ENCODE peak calls at places on chromosomes 5 and 9, in ten cellular contexts. One of them, this sample, is unnamed.

GRCh38 chr5:142813208-142813607 is 43.0 kb downstream of the ARHGAP26 start:
- DNase-seq in mesendoderm: no peak
- DNase-seq in ovary: no peak
- DNase-seq in EL: no peak
- DNase-seq in left colon: no peak
- DNase-seq in stimulated activated naive CD8-positive, alpha-beta T cell treated with anti-CD3 and anti-CD28 coated beads, Interleukin-15, Interleukin-2, amounts not matched to agents 100 U/mL and 50 U/mL, for 24 hours: no peak
- DNase-seq in thoracic aorta: no peak
- DNase-seq in GM10248: no peak
- DNase-seq in SHP77 treated with DMSO at 0.1 percent for 48 hours: no peak
- DNase-seq in Peyer's patch: no peak
- DNase-seq in this sample: no peak

GRCh38 chr5:118486647-118487046 is 501.7 kb downstream of the DTWD2 start:
- DNase-seq in mesendoderm: peak
- DNase-seq in thoracic aorta: no peak
- DNase-seq in stimulated activated naive CD8-positive, alpha-beta T cell treated with anti-CD3 and anti-CD28 coated beads, Interleukin-15, Interleukin-2, amounts not matched to agents 100 U/mL and 50 U/mL, for 24 hours: no peak
- DNase-seq in EL: no peak
- DNase-seq in GM10248: no peak
- DNase-seq in left colon: no peak
- DNase-seq in SHP77 treated with DMSO at 0.1 percent for 48 hours: no peak
- DNase-seq in ovary: no peak
- DNase-seq in Peyer's patch: no peak
- DNase-seq in this sample: no peak

GRCh38 chr5:179135441-179136215 is 75.5 kb downstream of the ZNF354C start:
- DNase-seq in Peyer's patch: peak
- DNase-seq in thoracic aorta: no peak
- DNase-seq in EL: no peak
- DNase-seq in SHP77 treated with DMSO at 0.1 percent for 48 hours: no peak
- DNase-seq in GM10248: no peak
- DNase-seq in ovary: no peak
- DNase-seq in stimulated activated naive CD8-positive, alpha-beta T cell treated with anti-CD3 and anti-CD28 coated beads, Interleukin-15, Interleukin-2, amounts not matched to agents 100 U/mL and 50 U/mL, for 24 hours: no peak
- DNase-seq in mesendoderm: no peak
- DNase-seq in left colon: no peak
- DNase-seq in this sample: no peak

GRCh38 chr5:75677607-75678006 is 39.6 kb downstream of the POC5 start:
- DNase-seq in stimulated activated naive CD8-positive, alpha-beta T cell treated with anti-CD3 and anti-CD28 coated beads, Interleukin-15, Interleukin-2, amounts not matched to agents 100 U/mL and 50 U/mL, for 24 hours: no peak
- DNase-seq in EL: no peak
- DNase-seq in thoracic aorta: no peak
- DNase-seq in ovary: no peak
- DNase-seq in Peyer's patch: no peak
- DNase-seq in left colon: no peak
- DNase-seq in mesendoderm: no peak
- DNase-seq in GM10248: no peak
- DNase-seq in SHP77 treated with DMSO at 0.1 percent for 48 hours: no peak
- DNase-seq in this sample: no peak

GRCh38 chr9:113901196-113901818 is 25.2 kb downstream of the ZNF618 start:
- DNase-seq in GM10248: no peak
- DNase-seq in SHP77 treated with DMSO at 0.1 percent for 48 hours: no peak
- DNase-seq in stimulated activated naive CD8-positive, alpha-beta T cell treated with anti-CD3 and anti-CD28 coated beads, Interleukin-15, Interleukin-2, amounts not matched to agents 100 U/mL and 50 U/mL, for 24 hours: no peak
- DNase-seq in ovary: no peak
- DNase-seq in thoracic aorta: no peak
- DNase-seq in mesendoderm: no peak
- DNase-seq in Peyer's patch: no peak
- DNase-seq in EL: no peak
- DNase-seq in left colon: no peak
- DNase-seq in this sample: no peak

GRCh38 chr9:93815677-93816076 is 139.5 kb downstream of the BARX1 start:
- DNase-seq in left colon: no peak
- DNase-seq in SHP77 treated with DMSO at 0.1 percent for 48 hours: no peak
- DNase-seq in Peyer's patch: no peak
- DNase-seq in stimulated activated naive CD8-positive, alpha-beta T cell treated with anti-CD3 and anti-CD28 coated beads, Interleukin-15, Interleukin-2, amounts not matched to agents 100 U/mL and 50 U/mL, for 24 hours: no peak
- DNase-seq in mesendoderm: no peak
- DNase-seq in thoracic aorta: no peak
- DNase-seq in GM10248: no peak
- DNase-seq in EL: no peak
- DNase-seq in ovary: no peak
- DNase-seq in this sample: no peak

GRCh38 chr9:72203205-72203803 is 54.1 kb downstream of the GDA start:
- DNase-seq in Peyer's patch: no peak
- DNase-seq in stimulated activated naive CD8-positive, alpha-beta T cell treated with anti-CD3 and anti-CD28 coated beads, Interleukin-15, Interleukin-2, amounts not matched to agents 100 U/mL and 50 U/mL, for 24 hours: no peak
- DNase-seq in GM10248: peak
- DNase-seq in SHP77 treated with DMSO at 0.1 percent for 48 hours: no peak
- DNase-seq in thoracic aorta: no peak
- DNase-seq in EL: peak
- DNase-seq in ovary: no peak
- DNase-seq in mesendoderm: peak
- DNase-seq in left colon: peak
- DNase-seq in this sample: no peak

GRCh38 chr5:123092696-123093095 is 3.7 kb downstream of the PRDM6 start:
- DNase-seq in SHP77 treated with DMSO at 0.1 percent for 48 hours: no peak
- DNase-seq in left colon: no peak
- DNase-seq in EL: no peak
- DNase-seq in mesendoderm: peak
- DNase-seq in GM10248: no peak
- DNase-seq in ovary: no peak
- DNase-seq in thoracic aorta: no peak
- DNase-seq in stimulated activated naive CD8-positive, alpha-beta T cell treated with anti-CD3 and anti-CD28 coated beads, Interleukin-15, Interleukin-2, amounts not matched to agents 100 U/mL and 50 U/mL, for 24 hours: no peak
- DNase-seq in Peyer's patch: no peak
- DNase-seq in this sample: no peak

GRCh38 chr9:131875828-131876485 is 136.1 kb upstream of the RAPGEF1 start:
- DNase-seq in SHP77 treated with DMSO at 0.1 percent for 48 hours: no peak
- DNase-seq in left colon: no peak
- DNase-seq in thoracic aorta: no peak
- DNase-seq in Peyer's patch: no peak
- DNase-seq in mesendoderm: no peak
- DNase-seq in stimulated activated naive CD8-positive, alpha-beta T cell treated with anti-CD3 and anti-CD28 coated beads, Interleukin-15, Interleukin-2, amounts not matched to agents 100 U/mL and 50 U/mL, for 24 hours: peak
- DNase-seq in GM10248: no peak
- DNase-seq in EL: peak
- DNase-seq in ovary: no peak
- DNase-seq in this sample: no peak

GRCh38 chr5:1805736-1806135 is 4.5 kb downstream of the NDUFS6 start:
- DNase-seq in EL: no peak
- DNase-seq in GM10248: no peak
- DNase-seq in thoracic aorta: no peak
- DNase-seq in SHP77 treated with DMSO at 0.1 percent for 48 hours: no peak
- DNase-seq in Peyer's patch: no peak
- DNase-seq in mesendoderm: no peak
- DNase-seq in ovary: no peak
- DNase-seq in left colon: no peak
- DNase-seq in stimulated activated naive CD8-positive, alpha-beta T cell treated with anti-CD3 and anti-CD28 coated beads, Interleukin-15, Interleukin-2, amounts not matched to agents 100 U/mL and 50 U/mL, for 24 hours: no peak
- DNase-seq in this sample: no peak

GRCh38 chr9:128304971-128305288 is 17.3 kb downstream of the TRUB2 start:
- DNase-seq in mesendoderm: no peak
- DNase-seq in stimulated activated naive CD8-positive, alpha-beta T cell treated with anti-CD3 and anti-CD28 coated beads, Interleukin-15, Interleukin-2, amounts not matched to agents 100 U/mL and 50 U/mL, for 24 hours: no peak
- DNase-seq in thoracic aorta: no peak
- DNase-seq in left colon: no peak
- DNase-seq in EL: no peak
- DNase-seq in SHP77 treated with DMSO at 0.1 percent for 48 hours: no peak
- DNase-seq in Peyer's patch: no peak
- DNase-seq in ovary: no peak
- DNase-seq in GM10248: no peak
- DNase-seq in this sample: no peak

GRCh38 chr5:139104577-139105271 is 93.4 kb downstream of the SIL1 start:
- DNase-seq in mesendoderm: no peak
- DNase-seq in SHP77 treated with DMSO at 0.1 percent for 48 hours: peak
- DNase-seq in stimulated activated naive CD8-positive, alpha-beta T cell treated with anti-CD3 and anti-CD28 coated beads, Interleukin-15, Interleukin-2, amounts not matched to agents 100 U/mL and 50 U/mL, for 24 hours: no peak
- DNase-seq in GM10248: no peak
- DNase-seq in ovary: peak
- DNase-seq in Peyer's patch: no peak
- DNase-seq in EL: peak
- DNase-seq in left colon: peak
- DNase-seq in thoracic aorta: peak
- DNase-seq in this sample: peak

GRCh38 chr9:90773593-90773992 is 28.0 kb upstream of the SYK start:
- DNase-seq in left colon: no peak
- DNase-seq in ovary: no peak
- DNase-seq in mesendoderm: peak
- DNase-seq in Peyer's patch: no peak
- DNase-seq in SHP77 treated with DMSO at 0.1 percent for 48 hours: no peak
- DNase-seq in thoracic aorta: no peak
- DNase-seq in EL: no peak
- DNase-seq in GM10248: no peak
- DNase-seq in stimulated activated naive CD8-positive, alpha-beta T cell treated with anti-CD3 and anti-CD28 coated beads, Interleukin-15, Interleukin-2, amounts not matched to agents 100 U/mL and 50 U/mL, for 24 hours: no peak
- DNase-seq in this sample: no peak

GRCh38 chr5:145362261-145362660 is 472.9 kb downstream of the PRELID2 start:
- DNase-seq in stimulated activated naive CD8-positive, alpha-beta T cell treated with anti-CD3 and anti-CD28 coated beads, Interleukin-15, Interleukin-2, amounts not matched to agents 100 U/mL and 50 U/mL, for 24 hours: no peak
- DNase-seq in ovary: no peak
- DNase-seq in mesendoderm: no peak
- DNase-seq in thoracic aorta: no peak
- DNase-seq in EL: peak
- DNase-seq in left colon: no peak
- DNase-seq in GM10248: no peak
- DNase-seq in Peyer's patch: no peak
- DNase-seq in SHP77 treated with DMSO at 0.1 percent for 48 hours: no peak
- DNase-seq in this sample: no peak

GRCh38 chr5:148820778-148821395 is 5.5 kb upstream of the ADRB2 start:
- DNase-seq in Peyer's patch: no peak
- DNase-seq in ovary: no peak
- DNase-seq in SHP77 treated with DMSO at 0.1 percent for 48 hours: no peak
- DNase-seq in thoracic aorta: no peak
- DNase-seq in stimulated activated naive CD8-positive, alpha-beta T cell treated with anti-CD3 and anti-CD28 coated beads, Interleukin-15, Interleukin-2, amounts not matched to agents 100 U/mL and 50 U/mL, for 24 hours: no peak
- DNase-seq in left colon: peak
- DNase-seq in mesendoderm: peak
- DNase-seq in GM10248: no peak
- DNase-seq in EL: peak
- DNase-seq in this sample: no peak

GRCh38 chr5:96219580-96220281 is 213.3 kb downstream of the PCSK1 start:
- DNase-seq in ovary: no peak
- DNase-seq in mesendoderm: peak
- DNase-seq in stimulated activated naive CD8-positive, alpha-beta T cell treated with anti-CD3 and anti-CD28 coated beads, Interleukin-15, Interleukin-2, amounts not matched to agents 100 U/mL and 50 U/mL, for 24 hours: no peak
- DNase-seq in thoracic aorta: no peak
- DNase-seq in SHP77 treated with DMSO at 0.1 percent for 48 hours: no peak
- DNase-seq in EL: peak
- DNase-seq in GM10248: no peak
- DNase-seq in Peyer's patch: no peak
- DNase-seq in left colon: no peak
- DNase-seq in this sample: no peak

GRCh38 chr5:131976414-131977211 is 31.1 kb upstream of the MEIKIN start:
- DNase-seq in SHP77 treated with DMSO at 0.1 percent for 48 hours: no peak
- DNase-seq in mesendoderm: no peak
- DNase-seq in GM10248: no peak
- DNase-seq in left colon: no peak
- DNase-seq in ovary: no peak
- DNase-seq in Peyer's patch: no peak
- DNase-seq in thoracic aorta: no peak
- DNase-seq in EL: no peak
- DNase-seq in stimulated activated naive CD8-positive, alpha-beta T cell treated with anti-CD3 and anti-CD28 coated beads, Interleukin-15, Interleukin-2, amounts not matched to agents 100 U/mL and 50 U/mL, for 24 hours: no peak
- DNase-seq in this sample: no peak

GRCh38 chr5:1371191-1371590 is 26.3 kb upstream of the CLPTM1L start:
- DNase-seq in GM10248: no peak
- DNase-seq in stimulated activated naive CD8-positive, alpha-beta T cell treated with anti-CD3 and anti-CD28 coated beads, Interleukin-15, Interleukin-2, amounts not matched to agents 100 U/mL and 50 U/mL, for 24 hours: no peak
- DNase-seq in thoracic aorta: no peak
- DNase-seq in ovary: no peak
- DNase-seq in EL: no peak
- DNase-seq in Peyer's patch: no peak
- DNase-seq in left colon: no peak
- DNase-seq in mesendoderm: no peak
- DNase-seq in SHP77 treated with DMSO at 0.1 percent for 48 hours: no peak
- DNase-seq in this sample: no peak

GRCh38 chr9:13661014-13661413 is 381.5 kb upstream of the MPDZ start:
- DNase-seq in SHP77 treated with DMSO at 0.1 percent for 48 hours: no peak
- DNase-seq in EL: no peak
- DNase-seq in ovary: no peak
- DNase-seq in stimulated activated naive CD8-positive, alpha-beta T cell treated with anti-CD3 and anti-CD28 coated beads, Interleukin-15, Interleukin-2, amounts not matched to agents 100 U/mL and 50 U/mL, for 24 hours: no peak
- DNase-seq in thoracic aorta: no peak
- DNase-seq in GM10248: no peak
- DNase-seq in left colon: no peak
- DNase-seq in mesendoderm: no peak
- DNase-seq in Peyer's patch: no peak
- DNase-seq in this sample: no peak

GRCh38 chr5:6745706-6746217 is 32.5 kb downstream of the TENT4A start:
- DNase-seq in mesendoderm: peak
- DNase-seq in ovary: no peak
- DNase-seq in left colon: no peak
- DNase-seq in SHP77 treated with DMSO at 0.1 percent for 48 hours: no peak
- DNase-seq in GM10248: peak
- DNase-seq in thoracic aorta: no peak
- DNase-seq in stimulated activated naive CD8-positive, alpha-beta T cell treated with anti-CD3 and anti-CD28 coated beads, Interleukin-15, Interleukin-2, amounts not matched to agents 100 U/mL and 50 U/mL, for 24 hours: no peak
- DNase-seq in EL: peak
- DNase-seq in Peyer's patch: no peak
- DNase-seq in this sample: peak

GRCh38 chr5:139955053-139955605 is 88.0 kb downstream of the NRG2 start:
- DNase-seq in stimulated activated naive CD8-positive, alpha-beta T cell treated with anti-CD3 and anti-CD28 coated beads, Interleukin-15, Interleukin-2, amounts not matched to agents 100 U/mL and 50 U/mL, for 24 hours: no peak
- DNase-seq in mesendoderm: no peak
- DNase-seq in EL: no peak
- DNase-seq in Peyer's patch: no peak
- DNase-seq in left colon: no peak
- DNase-seq in thoracic aorta: no peak
- DNase-seq in ovary: no peak
- DNase-seq in GM10248: peak
- DNase-seq in SHP77 treated with DMSO at 0.1 percent for 48 hours: no peak
- DNase-seq in this sample: no peak

GRCh38 chr9:12773562-12773961 is 1.3 kb upstream of the LURAP1L start:
- DNase-seq in left colon: no peak
- DNase-seq in SHP77 treated with DMSO at 0.1 percent for 48 hours: no peak
- DNase-seq in mesendoderm: no peak
- DNase-seq in thoracic aorta: no peak
- DNase-seq in Peyer's patch: no peak
- DNase-seq in GM10248: no peak
- DNase-seq in EL: no peak
- DNase-seq in stimulated activated naive CD8-positive, alpha-beta T cell treated with anti-CD3 and anti-CD28 coated beads, Interleukin-15, Interleukin-2, amounts not matched to agents 100 U/mL and 50 U/mL, for 24 hours: no peak
- DNase-seq in ovary: no peak
- DNase-seq in this sample: no peak

GRCh38 chr9:34929506-34930102 is 28.5 kb upstream of the PHF24 start:
- DNase-seq in EL: peak
- DNase-seq in mesendoderm: peak
- DNase-seq in left colon: peak
- DNase-seq in stimulated activated naive CD8-positive, alpha-beta T cell treated with anti-CD3 and anti-CD28 coated beads, Interleukin-15, Interleukin-2, amounts not matched to agents 100 U/mL and 50 U/mL, for 24 hours: peak
- DNase-seq in GM10248: peak
- DNase-seq in SHP77 treated with DMSO at 0.1 percent for 48 hours: no peak
- DNase-seq in Peyer's patch: no peak
- DNase-seq in ovary: no peak
- DNase-seq in thoracic aorta: no peak
- DNase-seq in this sample: no peak

GRCh38 chr5:96968074-96968473 is 32.2 kb downstream of the LNPEP start:
- DNase-seq in mesendoderm: no peak
- DNase-seq in EL: peak
- DNase-seq in SHP77 treated with DMSO at 0.1 percent for 48 hours: no peak
- DNase-seq in left colon: no peak
- DNase-seq in GM10248: no peak
- DNase-seq in Peyer's patch: no peak
- DNase-seq in thoracic aorta: no peak
- DNase-seq in stimulated activated naive CD8-positive, alpha-beta T cell treated with anti-CD3 and anti-CD28 coated beads, Interleukin-15, Interleukin-2, amounts not matched to agents 100 U/mL and 50 U/mL, for 24 hours: no peak
- DNase-seq in ovary: no peak
- DNase-seq in this sample: no peak

GRCh38 chr5:170429014-170429413 is 39.8 kb upstream of the KCNMB1 start:
- DNase-seq in ovary: no peak
- DNase-seq in EL: peak
- DNase-seq in mesendoderm: peak
- DNase-seq in left colon: no peak
- DNase-seq in SHP77 treated with DMSO at 0.1 percent for 48 hours: no peak
- DNase-seq in Peyer's patch: no peak
- DNase-seq in thoracic aorta: no peak
- DNase-seq in stimulated activated naive CD8-positive, alpha-beta T cell treated with anti-CD3 and anti-CD28 coated beads, Interleukin-15, Interleukin-2, amounts not matched to agents 100 U/mL and 50 U/mL, for 24 hours: no peak
- DNase-seq in GM10248: no peak
- DNase-seq in this sample: no peak

GRCh38 chr5:72205431-72206009 is 98.2 kb downstream of the MAP1B start:
- DNase-seq in left colon: no peak
- DNase-seq in stimulated activated naive CD8-positive, alpha-beta T cell treated with anti-CD3 and anti-CD28 coated beads, Interleukin-15, Interleukin-2, amounts not matched to agents 100 U/mL and 50 U/mL, for 24 hours: no peak
- DNase-seq in EL: peak
- DNase-seq in Peyer's patch: no peak
- DNase-seq in thoracic aorta: no peak
- DNase-seq in SHP77 treated with DMSO at 0.1 percent for 48 hours: no peak
- DNase-seq in GM10248: no peak
- DNase-seq in mesendoderm: no peak
- DNase-seq in ovary: no peak
- DNase-seq in this sample: no peak

GRCh38 chr9:122382901-122383850 is 12.4 kb downstream of the PTGS1 start:
- DNase-seq in stimulated activated naive CD8-positive, alpha-beta T cell treated with anti-CD3 and anti-CD28 coated beads, Interleukin-15, Interleukin-2, amounts not matched to agents 100 U/mL and 50 U/mL, for 24 hours: no peak
- DNase-seq in thoracic aorta: no peak
- DNase-seq in ovary: no peak
- DNase-seq in EL: no peak
- DNase-seq in left colon: no peak
- DNase-seq in mesendoderm: no peak
- DNase-seq in SHP77 treated with DMSO at 0.1 percent for 48 hours: no peak
- DNase-seq in GM10248: no peak
- DNase-seq in Peyer's patch: no peak
- DNase-seq in this sample: peak

GRCh38 chr9:5736563-5737346 is 96.2 kb downstream of the ERMP1 start:
- DNase-seq in stimulated activated naive CD8-positive, alpha-beta T cell treated with anti-CD3 and anti-CD28 coated beads, Interleukin-15, Interleukin-2, amounts not matched to agents 100 U/mL and 50 U/mL, for 24 hours: no peak
- DNase-seq in EL: no peak
- DNase-seq in GM10248: no peak
- DNase-seq in mesendoderm: no peak
- DNase-seq in ovary: no peak
- DNase-seq in Peyer's patch: no peak
- DNase-seq in SHP77 treated with DMSO at 0.1 percent for 48 hours: no peak
- DNase-seq in left colon: no peak
- DNase-seq in thoracic aorta: no peak
- DNase-seq in this sample: no peak